ENCODE peak calls at places on chromosomes 3 and 15, in five cellular contexts. F is K562, L is H1, T is GM12878, P is HepG2. E is an unnamed sample.

GRCh38 chr3:171446801-171447578 is 13.2 kb downstream of the TNIK start:
- DNase-seq in T (no peak), L (no peak), F (peak; percentile 83), P (no peak), E (no peak)

GRCh38 chr3:112187300-112187699 is 54.3 kb upstream of the GCSAM start:
- DNase-seq in T (no peak), F (no peak), P (no peak), L (no peak), E (no peak)

GRCh38 chr3:139491027-139491700 is 14.8 kb upstream of the RBP2 start:
- DNase-seq in F (no peak), T (no peak), L (peak; percentile 30), P (peak; percentile 17), E (peak; percentile 6)

GRCh38 chr3:174208161-174208560 is 651.0 kb upstream of the NAALADL2 start:
- DNase-seq in P (no peak), F (no peak), T (no peak), L (no peak), E (no peak)

GRCh38 chr15:82110144-82110543 is 64.3 kb upstream of the MEX3B start:
- DNase-seq in P (no peak), F (peak; percentile 33), T (no peak), L (no peak), E (no peak)

GRCh38 chr3:131989318-131989717 is 45.5 kb downstream of the CPNE4 start:
- DNase-seq in L (no peak), T (no peak), P (no peak), F (no peak), E (no peak)

GRCh38 chr3:60080648-60081047 is 1030.8 kb upstream of the CFAP20DC start:
- DNase-seq in P (no peak), F (no peak), L (no peak), T (no peak), E (no peak)

GRCh38 chr15:75468908-75469307 is 17.4 kb upstream of the SIN3A start:
- DNase-seq in T (no peak), F (no peak), L (no peak), P (no peak), E (no peak)

GRCh38 chr3:21962456-21962855 is 211.4 kb upstream of the ZNF385D start:
- DNase-seq in L (no peak), T (no peak), F (no peak), P (no peak), E (no peak)

GRCh38 chr15:90765489-90765888 is 48.3 kb downstream of the BLM start:
- DNase-seq in P (no peak), T (no peak), L (no peak), F (no peak), E (no peak)

GRCh38 chr3:52892290-52892624 is 5.1 kb downstream of the STIMATE start:
- DNase-seq in T (no peak), P (no peak), L (no peak), F (no peak), E (peak; percentile 48)

GRCh38 chr15:67063689-67064606 is 1.5 kb upstream of the SMAD3 start:
- DNase-seq in L (peak; percentile 73), F (peak; percentile 92), P (peak; percentile 90), T (no peak), E (no peak)

GRCh38 chr3:1798711-1799410 is 299.8 kb upstream of the CNTN4 start:
- DNase-seq in L (no peak), P (no peak), F (no peak), T (no peak), E (no peak)

GRCh38 chr3:42336103-42336502 is 70.1 kb upstream of the CCK start:
- DNase-seq in P (no peak), T (no peak), L (no peak), F (no peak), E (no peak)

GRCh38 chr3:185473290-185473815 is 25.5 kb downstream of the TMEM41A start:
- DNase-seq in F (peak; percentile 96), P (no peak), T (no peak), L (no peak), E (no peak)

GRCh38 chr3:146532406-146532805 is 12.0 kb downstream of the PLSCR1 start:
- DNase-seq in T (no peak), F (no peak), P (no peak), L (no peak), E (no peak)

GRCh38 chr3:81476652-81477051 is 284.8 kb downstream of the GBE1 start:
- DNase-seq in F (no peak), P (no peak), L (no peak), T (no peak), E (no peak)

GRCh38 chr15:90327313-90327712 is 24.8 kb upstream of the ZNF774 start:
- DNase-seq in F (no peak), P (no peak), L (no peak), T (no peak), E (no peak)

GRCh38 chr3:150232992-150233451 is 175.1 kb upstream of the TSC22D2 start:
- DNase-seq in F (no peak), L (no peak), P (no peak), T (no peak), E (no peak)

GRCh38 chr3:96449803-96450202 is 364.6 kb upstream of the EPHA6 start:
- DNase-seq in T (no peak), P (peak; percentile 61), F (no peak), L (no peak), E (no peak)

GRCh38 chr3:8460050-8460708 is 41.4 kb upstream of the LMCD1 start:
- DNase-seq in L (no peak), P (no peak), F (no peak), T (no peak), E (no peak)

GRCh38 chr3:184395320-184395660 is 15.4 kb downstream of the CHRD start:
- DNase-seq in T (no peak), L (no peak), F (no peak), P (no peak), E (no peak)

GRCh38 chr15:42060797-42061196 is 33.6 kb downstream of the PLA2G4D start:
- DNase-seq in T (no peak), F (no peak), L (no peak), P (peak; percentile 35), E (no peak)

GRCh38 chr15:20353966-20354883 is 187.4 kb downstream of the GOLGA6L6 start:
- DNase-seq in P (no peak), L (no peak), F (no peak), T (no peak), E (no peak)

DNA sequence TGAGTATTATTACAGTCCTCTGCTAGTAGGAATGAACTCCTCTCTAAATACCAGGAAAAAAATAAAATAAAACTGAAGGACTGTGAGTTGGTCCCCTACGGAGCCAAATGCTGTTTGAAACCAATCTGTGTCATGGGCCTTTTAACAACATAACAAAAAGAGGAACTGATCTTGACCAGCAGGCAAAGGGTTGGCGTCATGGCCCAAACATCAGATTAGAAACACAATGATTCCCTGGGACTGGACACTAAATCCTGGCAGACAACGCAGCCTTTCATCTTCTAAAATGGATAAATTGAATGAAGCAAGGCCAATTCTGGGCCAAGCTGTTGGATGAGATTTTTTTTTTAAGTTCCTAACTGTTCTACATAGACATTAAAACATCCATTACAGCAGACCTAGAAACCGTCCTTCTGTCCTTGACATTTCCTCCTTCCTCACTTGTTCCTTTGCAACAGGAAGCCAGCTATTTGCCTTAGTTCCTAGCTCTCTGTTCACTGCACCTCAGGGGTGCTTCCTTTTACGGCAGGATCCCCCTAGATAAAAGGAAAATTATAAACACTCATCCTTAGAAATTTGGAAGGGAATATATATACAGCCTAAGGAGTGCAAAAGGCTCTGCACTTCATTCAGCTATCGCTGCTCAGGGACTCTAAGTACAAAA is 21.6 kb upstream of the TAFA4 start:
- DNase-seq in L (no peak), P (peak; percentile 16), F (no peak), T (no peak), E (no peak)
- H2AFZ ChIP-seq in L (peak overlapping the region; percentile 36), P (peak overlapping the region; percentile 18), F (no peak overlapping the region), T (no peak overlapping the region), E (no peak overlapping the region)

DNA sequence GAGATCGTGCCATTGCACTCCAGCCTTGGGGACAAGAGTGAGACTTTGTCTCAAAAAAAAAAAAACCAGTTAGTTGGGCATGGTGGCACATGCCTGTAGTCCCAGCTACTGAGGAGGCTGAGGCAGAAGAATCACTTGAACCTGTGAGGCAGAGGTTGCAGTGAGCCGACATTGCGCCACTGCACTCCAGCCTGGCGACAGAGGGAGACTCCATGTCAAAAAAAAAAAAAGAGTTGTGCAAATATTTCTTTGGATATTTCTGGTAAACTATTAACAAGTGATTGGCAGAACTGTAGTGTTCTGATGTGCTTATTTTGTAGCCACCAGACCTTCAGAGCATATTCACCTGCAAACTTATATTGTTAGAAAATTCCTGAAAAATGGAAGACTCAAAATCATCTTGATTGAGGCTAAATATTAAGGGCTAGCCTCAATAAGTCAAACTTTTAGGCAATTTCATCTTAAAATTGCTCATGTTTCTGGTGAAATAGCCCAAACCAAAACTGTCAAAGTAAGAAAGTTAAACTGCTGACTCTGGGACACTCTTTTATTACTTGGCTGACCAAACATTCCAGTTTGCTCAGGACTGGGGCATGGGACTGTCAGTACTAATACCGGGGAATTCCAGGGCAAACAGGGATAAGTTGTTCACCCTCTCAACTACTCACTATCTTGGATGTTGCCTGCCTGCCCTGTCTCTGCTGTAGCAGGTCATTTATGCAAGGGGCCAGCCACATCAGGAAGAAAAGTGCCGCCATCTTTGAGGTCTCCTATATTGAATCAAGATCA is 37.0 kb downstream of the ABHD2 start:
- DNase-seq in T (no peak), F (no peak), P (peak; percentile 85), L (no peak), E (no peak)
- TF ChIP-seq CHD2 in T (no peak), F (no peak), P (no peak), L (no peak), E (no peak)

DNA sequence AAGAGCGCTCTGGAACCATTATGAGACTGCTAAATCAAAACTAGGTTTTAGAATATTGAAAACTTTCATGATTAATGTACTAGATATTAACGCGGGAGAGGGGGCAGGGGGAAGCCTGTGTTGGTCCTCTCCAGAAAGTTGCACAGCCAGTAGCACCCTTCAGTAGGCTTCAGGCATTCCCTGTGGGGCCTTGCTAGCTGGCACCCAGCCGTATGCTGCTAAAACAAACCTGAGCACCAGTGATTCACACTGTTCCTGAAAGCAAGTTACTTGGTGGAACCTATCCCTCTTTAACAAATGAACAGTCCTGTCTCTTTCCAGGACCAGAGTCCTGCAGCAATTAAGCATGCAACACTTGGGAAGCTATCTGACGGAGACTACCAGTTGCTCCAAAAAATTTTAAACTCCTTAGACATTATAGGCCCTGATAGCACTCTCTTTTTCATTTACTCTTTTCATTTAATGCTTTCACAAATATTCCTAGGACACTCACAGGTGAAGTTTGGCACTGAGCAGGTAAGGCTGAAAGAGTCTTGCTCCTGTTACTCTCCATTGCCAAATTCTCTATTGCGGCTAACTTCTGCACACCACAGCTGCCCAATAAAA is 1.2 kb upstream of the ATRIP start:
- DNase-seq in L (no peak), T (no peak), P (no peak), F (no peak), E (no peak)
- H3K9ac ChIP-seq in L (no peak overlapping the region), T (no peak overlapping the region), P (peak overlapping the region; percentile 80), F (peak overlapping the region; percentile 93), E (no peak overlapping the region)

GRCh38 chr3:157134620-157135191 is 25.2 kb downstream of the CCNL1 start:
- DNase-seq in T (no peak), F (no peak), P (peak; percentile 90), L (no peak), E (no peak)
- H2AFZ ChIP-seq in T (no peak overlapping the region), F (peak overlapping the region; percentile 2), P (no peak overlapping the region), L (no peak overlapping the region), E (no peak overlapping the region)

E was measured in SK-N-SH.